ENCODE peak calls at places on chromosomes 12 and 14, in eight cellular contexts. One of them, this sample, is unnamed. For H3K36me3, the result is how much of the 10 kb centered on the place peaks cover.

GRCh38 chr12:98883231-98883630 is 238.1 kb downstream of the APAF1 start:
- DNase-seq in bronchial epithelial cell: no peak
- DNase-seq in CD8-positive, alpha-beta T cell: no peak
- DNase-seq in prostate gland: no peak
- DNase-seq in tibial artery: no peak
- DNase-seq in left lung: no peak
- DNase-seq in body of pancreas: no peak
- DNase-seq in neural progenitor cell: no peak
- DNase-seq in this sample: no peak

GRCh38 chr12:107127482-107128185 is 34.3 kb upstream of the CRY1 start:
- DNase-seq in body of pancreas: no peak
- DNase-seq in bronchial epithelial cell: no peak
- DNase-seq in neural progenitor cell: peak
- DNase-seq in CD8-positive, alpha-beta T cell: no peak
- DNase-seq in left lung: no peak
- DNase-seq in tibial artery: no peak
- DNase-seq in prostate gland: no peak
- DNase-seq in this sample: no peak

GRCh38 chr12:3251067-3251466 is 173.9 kb downstream of the TSPAN9 start:
- DNase-seq in left lung: no peak
- DNase-seq in body of pancreas: no peak
- DNase-seq in tibial artery: no peak
- DNase-seq in prostate gland: no peak
- DNase-seq in neural progenitor cell: no peak
- DNase-seq in bronchial epithelial cell: no peak
- DNase-seq in CD8-positive, alpha-beta T cell: no peak
- DNase-seq in this sample: no peak

GRCh38 chr14:57823015-57823660 is 42.8 kb downstream of the SLC35F4 start:
- DNase-seq in bronchial epithelial cell: peak
- DNase-seq in tibial artery: no peak
- DNase-seq in body of pancreas: no peak
- DNase-seq in neural progenitor cell: no peak
- DNase-seq in prostate gland: no peak
- DNase-seq in left lung: no peak
- DNase-seq in CD8-positive, alpha-beta T cell: no peak
- DNase-seq in this sample: no peak

GRCh38 chr12:66453837-66454236 is 151.5 kb downstream of the HELB start:
- DNase-seq in neural progenitor cell: no peak
- DNase-seq in prostate gland: no peak
- DNase-seq in left lung: no peak
- DNase-seq in body of pancreas: no peak
- DNase-seq in tibial artery: no peak
- DNase-seq in CD8-positive, alpha-beta T cell: no peak
- DNase-seq in bronchial epithelial cell: no peak
- DNase-seq in this sample: no peak

GRCh38 chr12:127149226-127149964 is 1117.6 kb upstream of the TMEM132C start:
- DNase-seq in tibial artery: no peak
- DNase-seq in left lung: no peak
- DNase-seq in bronchial epithelial cell: no peak
- DNase-seq in prostate gland: no peak
- DNase-seq in neural progenitor cell: no peak
- DNase-seq in CD8-positive, alpha-beta T cell: no peak
- DNase-seq in body of pancreas: no peak
- DNase-seq in this sample: no peak

GRCh38 chr12:57165741-57166140 is 18.3 kb upstream of the LRP1-AS start:
- DNase-seq in tibial artery: no peak
- DNase-seq in prostate gland: no peak
- DNase-seq in left lung: no peak
- DNase-seq in CD8-positive, alpha-beta T cell: peak
- DNase-seq in neural progenitor cell: no peak
- DNase-seq in body of pancreas: no peak
- DNase-seq in bronchial epithelial cell: peak
- DNase-seq in this sample: no peak

GRCh38 chr14:23562822-23563472 is 4.6 kb downstream of the AP1G2 start:
- DNase-seq in left lung: no peak
- DNase-seq in CD8-positive, alpha-beta T cell: peak
- DNase-seq in prostate gland: no peak
- DNase-seq in bronchial epithelial cell: peak
- DNase-seq in tibial artery: no peak
- DNase-seq in body of pancreas: peak
- DNase-seq in neural progenitor cell: peak
- DNase-seq in this sample: no peak

GRCh38 chr14:22505309-22505708 is 83.7 kb downstream of the DAD1 start:
- DNase-seq in neural progenitor cell: no peak
- DNase-seq in prostate gland: no peak
- DNase-seq in body of pancreas: no peak
- DNase-seq in CD8-positive, alpha-beta T cell: no peak
- DNase-seq in tibial artery: no peak
- DNase-seq in left lung: no peak
- DNase-seq in bronchial epithelial cell: no peak
- DNase-seq in this sample: no peak

GRCh38 chr14:55514819-55515470 is 65.1 kb upstream of the KTN1 start:
- DNase-seq in left lung: no peak
- DNase-seq in prostate gland: no peak
- DNase-seq in neural progenitor cell: no peak
- DNase-seq in body of pancreas: no peak
- DNase-seq in bronchial epithelial cell: peak
- DNase-seq in tibial artery: peak
- DNase-seq in CD8-positive, alpha-beta T cell: no peak
- DNase-seq in this sample: no peak

GRCh38 chr14:94401083-94401482 is 12.7 kb upstream of the SERPINA1 start:
- DNase-seq in tibial artery: no peak
- DNase-seq in left lung: no peak
- DNase-seq in prostate gland: no peak
- DNase-seq in neural progenitor cell: no peak
- DNase-seq in bronchial epithelial cell: peak
- DNase-seq in body of pancreas: no peak
- DNase-seq in CD8-positive, alpha-beta T cell: no peak
- DNase-seq in this sample: no peak

GRCh38 chr14:105487449-105487985 is 831 bp downstream of the CRIP1 start:
- DNase-seq in prostate gland: no peak
- DNase-seq in neural progenitor cell: peak
- DNase-seq in CD8-positive, alpha-beta T cell: peak
- DNase-seq in bronchial epithelial cell: no peak
- DNase-seq in body of pancreas: no peak
- DNase-seq in left lung: peak
- DNase-seq in tibial artery: peak
- DNase-seq in this sample: peak

GRCh38 chr12:503111-503761 is 43.5 kb downstream of the B4GALNT3 start:
- DNase-seq in neural progenitor cell: no peak
- DNase-seq in tibial artery: no peak
- DNase-seq in left lung: peak
- DNase-seq in bronchial epithelial cell: peak
- DNase-seq in prostate gland: peak
- DNase-seq in body of pancreas: peak
- DNase-seq in CD8-positive, alpha-beta T cell: no peak
- DNase-seq in this sample: no peak

GRCh38 chr14:96579855-96580254 is 77.7 kb downstream of the PAPOLA start:
- DNase-seq in bronchial epithelial cell: no peak
- DNase-seq in body of pancreas: no peak
- DNase-seq in prostate gland: no peak
- DNase-seq in tibial artery: no peak
- DNase-seq in left lung: no peak
- DNase-seq in neural progenitor cell: no peak
- DNase-seq in CD8-positive, alpha-beta T cell: no peak
- DNase-seq in this sample: no peak

GRCh38 chr14:99036594-99037293 is 235.3 kb downstream of the BCL11B start:
- DNase-seq in tibial artery: peak
- DNase-seq in CD8-positive, alpha-beta T cell: no peak
- DNase-seq in bronchial epithelial cell: no peak
- DNase-seq in neural progenitor cell: peak
- DNase-seq in prostate gland: no peak
- DNase-seq in left lung: no peak
- DNase-seq in body of pancreas: peak
- DNase-seq in this sample: no peak

GRCh38 chr14:56386024-56386423 is 193.6 kb upstream of the TMEM260 start:
- DNase-seq in neural progenitor cell: no peak
- DNase-seq in left lung: no peak
- DNase-seq in body of pancreas: no peak
- DNase-seq in bronchial epithelial cell: no peak
- DNase-seq in CD8-positive, alpha-beta T cell: no peak
- DNase-seq in prostate gland: no peak
- DNase-seq in tibial artery: no peak
- DNase-seq in this sample: no peak

GRCh38 chr14:69151458-69152180 is 1.3 kb downstream of the DCAF5 start:
- DNase-seq in body of pancreas: peak
- DNase-seq in prostate gland: peak
- DNase-seq in left lung: peak
- DNase-seq in CD8-positive, alpha-beta T cell: peak
- DNase-seq in tibial artery: peak
- DNase-seq in neural progenitor cell: peak
- DNase-seq in bronchial epithelial cell: no peak
- DNase-seq in this sample: peak

GRCh38 chr12:47832263-47832933 is 12.7 kb upstream of the HDAC7 start:
- DNase-seq in bronchial epithelial cell: no peak
- DNase-seq in CD8-positive, alpha-beta T cell: peak
- DNase-seq in left lung: no peak
- DNase-seq in body of pancreas: no peak
- DNase-seq in neural progenitor cell: no peak
- DNase-seq in prostate gland: no peak
- DNase-seq in tibial artery: no peak
- DNase-seq in this sample: peak

DNA sequence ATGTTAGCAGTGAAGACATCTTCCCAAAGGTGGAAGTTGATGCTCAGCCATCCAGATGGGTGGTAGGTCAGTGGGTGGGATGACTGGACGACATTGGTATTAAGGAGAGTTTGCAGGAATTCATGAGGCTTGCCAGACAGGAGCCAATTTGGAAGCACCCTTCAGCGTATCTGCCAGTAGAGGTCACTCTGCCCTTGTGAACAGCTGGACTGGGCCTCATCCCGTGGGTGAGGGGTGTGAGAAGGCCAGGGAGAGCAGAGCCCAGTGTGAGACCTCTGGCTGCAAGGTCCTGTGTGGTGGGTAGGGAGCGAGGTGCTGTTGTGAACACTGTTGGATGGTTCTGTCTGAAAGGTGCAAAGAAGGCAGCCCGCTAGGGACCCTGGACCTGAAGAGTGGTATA is 37.7 kb downstream of the SLC5A8 start:
- DNase-seq in left lung: no peak
- DNase-seq in tibial artery: no peak
- DNase-seq in CD8-positive, alpha-beta T cell: no peak
- DNase-seq in body of pancreas: no peak
- DNase-seq in prostate gland: no peak
- DNase-seq in neural progenitor cell: peak
- DNase-seq in bronchial epithelial cell: peak
- DNase-seq in this sample: no peak
- TF ChIP-seq CTCF in left lung: no peak
- TF ChIP-seq CTCF in tibial artery: no peak
- TF ChIP-seq CTCF in CD8-positive, alpha-beta T cell: no peak
- TF ChIP-seq CTCF in body of pancreas: no peak
- TF ChIP-seq CTCF in prostate gland: no peak
- TF ChIP-seq CTCF in neural progenitor cell: peak
- TF ChIP-seq CTCF in bronchial epithelial cell: no peak
- TF ChIP-seq CTCF in this sample: peak

DNA sequence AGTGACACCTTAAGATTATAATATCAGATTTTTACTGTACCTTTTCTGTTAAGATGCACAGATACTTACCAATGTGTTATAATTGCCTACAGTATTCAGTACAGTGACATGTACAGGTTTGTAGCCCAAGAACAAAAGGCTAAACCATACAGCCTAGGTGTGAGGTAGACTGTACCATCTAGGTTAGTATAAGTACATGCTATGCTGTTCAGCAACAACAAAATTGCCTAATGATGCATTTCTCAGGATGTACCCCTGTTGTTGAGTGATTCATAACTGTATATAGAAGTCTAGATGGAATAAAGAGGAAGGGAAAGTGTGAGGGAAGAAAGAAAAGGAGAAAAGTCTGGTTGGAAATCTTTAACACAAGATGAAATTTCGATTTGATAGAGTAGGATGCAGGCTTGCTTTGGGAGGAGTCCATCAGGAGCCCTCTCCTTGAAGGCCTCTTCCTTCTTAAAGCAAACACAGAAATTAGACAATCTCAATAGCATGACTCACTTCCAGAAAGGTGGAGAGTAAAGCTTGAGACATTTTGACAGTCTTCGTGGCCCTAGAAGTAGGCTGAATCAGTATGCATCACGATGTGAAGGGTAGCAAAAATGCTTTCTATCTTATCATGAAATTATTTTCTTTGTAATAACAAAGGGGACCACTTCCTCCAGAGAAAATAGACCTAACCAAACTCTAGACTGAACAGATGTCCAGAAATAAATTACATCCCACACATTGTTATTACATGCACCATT is 191.5 kb downstream of the SYT1 start:
- DNase-seq in neural progenitor cell: no peak
- DNase-seq in tibial artery: no peak
- DNase-seq in left lung: no peak
- DNase-seq in prostate gland: no peak
- DNase-seq in body of pancreas: no peak
- DNase-seq in bronchial epithelial cell: peak
- DNase-seq in CD8-positive, alpha-beta T cell: no peak
- DNase-seq in this sample: no peak
- H3K4me3 ChIP-seq in neural progenitor cell: no peak
- H3K4me3 ChIP-seq in tibial artery: no peak
- H3K4me3 ChIP-seq in left lung: no peak
- H3K4me3 ChIP-seq in prostate gland: no peak
- H3K4me3 ChIP-seq in body of pancreas: no peak
- H3K4me3 ChIP-seq in bronchial epithelial cell: no peak
- H3K4me3 ChIP-seq in CD8-positive, alpha-beta T cell: no peak
- H3K4me3 ChIP-seq in this sample: no peak

GRCh38 chr14:64738306-64738879 is 34.2 kb downstream of the PLEKHG3 start:
- DNase-seq in bronchial epithelial cell: no peak
- DNase-seq in prostate gland: no peak
- DNase-seq in tibial artery: no peak
- DNase-seq in CD8-positive, alpha-beta T cell: no peak
- DNase-seq in neural progenitor cell: no peak
- DNase-seq in body of pancreas: no peak
- DNase-seq in left lung: no peak
- DNase-seq in this sample: no peak
- H3K36me3 ChIP-seq in bronchial epithelial cell: half or more
- H3K36me3 ChIP-seq in prostate gland: under half
- H3K36me3 ChIP-seq in tibial artery: half or more
- H3K36me3 ChIP-seq in CD8-positive, alpha-beta T cell: under half
- H3K36me3 ChIP-seq in neural progenitor cell: under half
- H3K36me3 ChIP-seq in body of pancreas: under half
- H3K36me3 ChIP-seq in left lung: under half
- H3K36me3 ChIP-seq in this sample: under half

GRCh38 chr12:76878045-76878898 is 547 bp downstream of the CSRP2 start:
- DNase-seq in left lung: peak
- DNase-seq in neural progenitor cell: peak
- DNase-seq in tibial artery: no peak
- DNase-seq in bronchial epithelial cell: peak
- DNase-seq in body of pancreas: peak
- DNase-seq in prostate gland: peak
- DNase-seq in CD8-positive, alpha-beta T cell: no peak
- DNase-seq in this sample: peak

GRCh38 chr12:76881152-76881551 is 2.3 kb upstream of the CSRP2 start:
- DNase-seq in left lung: no peak
- DNase-seq in body of pancreas: no peak
- DNase-seq in prostate gland: no peak
- DNase-seq in neural progenitor cell: no peak
- DNase-seq in CD8-positive, alpha-beta T cell: no peak
- DNase-seq in bronchial epithelial cell: no peak
- DNase-seq in tibial artery: no peak
- DNase-seq in this sample: no peak

GRCh38 chr12:76879710-76880025 is 849 bp upstream of the CSRP2 start:
- DNase-seq in left lung: no peak
- DNase-seq in CD8-positive, alpha-beta T cell: no peak
- DNase-seq in prostate gland: peak
- DNase-seq in tibial artery: peak
- DNase-seq in body of pancreas: no peak
- DNase-seq in neural progenitor cell: no peak
- DNase-seq in bronchial epithelial cell: no peak
- DNase-seq in this sample: no peak

GRCh38 chr12:76880156-76881023 is 1.6 kb upstream of the CSRP2 start:
- DNase-seq in tibial artery: no peak
- DNase-seq in body of pancreas: no peak
- DNase-seq in CD8-positive, alpha-beta T cell: no peak
- DNase-seq in bronchial epithelial cell: peak
- DNase-seq in left lung: no peak
- DNase-seq in neural progenitor cell: no peak
- DNase-seq in prostate gland: no peak
- DNase-seq in this sample: no peak

GRCh38 chr12:76878899-76879709 is at the start of gene CSRP2:
- DNase-seq in bronchial epithelial cell: peak
- DNase-seq in body of pancreas: peak
- DNase-seq in left lung: peak
- DNase-seq in CD8-positive, alpha-beta T cell: peak
- DNase-seq in neural progenitor cell: peak
- DNase-seq in prostate gland: peak
- DNase-seq in tibial artery: peak
- DNase-seq in this sample: peak
- TF ChIP-seq CTCF in bronchial epithelial cell: no peak
- TF ChIP-seq CTCF in body of pancreas: no peak
- TF ChIP-seq CTCF in left lung: no peak
- TF ChIP-seq CTCF in CD8-positive, alpha-beta T cell: no peak
- TF ChIP-seq CTCF in neural progenitor cell: peak
- TF ChIP-seq CTCF in prostate gland: peak
- TF ChIP-seq CTCF in tibial artery: peak
- TF ChIP-seq CTCF in this sample: no peak